ENCODE peak calls at places on chromosomes 4 and X, in six cellular contexts. Q, O, N, F, X and A are unnamed samples.
A peak's percentile ranks its signal among the peaks of the same experiment; 100 is the strongest.

GRCh38 chrX:54891573-54891972 is 29.1 kb upstream of the TRO start:
- DNase-seq in Q (peak; percentile 23), O (no peak), N (no peak), F (no peak), X (peak; percentile 42), A (no peak)

GRCh38 chr4:40462326-40462725 is 127.2 kb downstream of the CHRNA9 start:
- DNase-seq in Q (no peak), O (no peak), N (no peak), F (no peak), X (no peak), A (peak; percentile 35)

GRCh38 chr4:168541608-168541953 is 44.7 kb downstream of the PALLD start:
- DNase-seq in Q (peak; percentile 76), O (no peak), N (no peak), F (no peak), X (no peak), A (no peak)

GRCh38 chrX:40172169-40172979 is 74.6 kb upstream of the BCOR start:
- DNase-seq in Q (no peak), O (no peak), N (peak; percentile 89), F (peak; percentile 72), X (no peak), A (no peak)

GRCh38 chr4:8396762-8397406 is 43.6 kb downstream of the ACOX3 start:
- DNase-seq in Q (no peak), O (no peak), N (peak; percentile 69), F (no peak), X (no peak), A (no peak)

GRCh38 chr4:9765091-9765490 is 16.3 kb upstream of the DRD5 start:
- DNase-seq in Q (peak; percentile 31), O (peak; percentile 10), N (no peak), F (peak; percentile 39), X (peak; percentile 32), A (no peak)

GRCh38 chr4:27763830-27764525 is 903.3 kb downstream of the STIM2 start:
- DNase-seq in Q (no peak), O (no peak), N (no peak), F (no peak), X (no peak), A (no peak)

GRCh38 chrX:153857348-153857903 is 27.1 kb upstream of the PDZD4 start:
- DNase-seq in Q (no peak), O (no peak), N (no peak), F (no peak), X (no peak), A (no peak)

GRCh38 chrX:373641-374471 is 12.9 kb downstream of the PPP2R3B start:
- DNase-seq in Q (no peak), O (no peak), N (peak; percentile 74), F (no peak), X (no peak), A (no peak)

GRCh38 chrX:12898073-12898472 is 8.3 kb upstream of the TLR8 start:
- DNase-seq in Q (no peak), O (no peak), N (no peak), F (no peak), X (no peak), A (no peak)

GRCh38 chr4:76748649-76749048 is 149.3 kb downstream of the SOWAHB start:
- DNase-seq in Q (no peak), O (no peak), N (no peak), F (peak; percentile 57), X (peak; percentile 21), A (no peak)

GRCh38 chr4:82223715-82224114 is 150.1 kb downstream of the HNRNPD start:
- DNase-seq in Q (no peak), O (no peak), N (no peak), F (no peak), X (peak; percentile 15), A (no peak)

GRCh38 chr4:81565137-81565870 is 93.6 kb upstream of the RASGEF1B start:
- DNase-seq in Q (no peak), O (no peak), N (peak; percentile 80), F (peak; percentile 81), X (no peak), A (peak; percentile 55)

GRCh38 chr4:54495091-54495490 is 162.7 kb upstream of the KIT start:
- DNase-seq in Q (no peak), O (no peak), N (no peak), F (no peak), X (no peak), A (no peak)

GRCh38 chrX:1124531-1124930 is 87.9 kb downstream of the CRLF2 start:
- DNase-seq in Q (no peak), O (no peak), N (no peak), F (no peak), X (no peak), A (no peak)

GRCh38 chr4:86261634-86262033 is 98.2 kb downstream of the MAPK10 start:
- DNase-seq in Q (no peak), O (no peak), N (no peak), F (no peak), X (no peak), A (no peak)

GRCh38 chr4:10106421-10107039 is 10.1 kb downstream of the WDR1 start:
- DNase-seq in Q (peak; percentile 62), O (peak; percentile 76), N (peak; percentile 76), F (peak; percentile 54), X (no peak), A (peak; percentile 86)

GRCh38 chr4:121674191-121674590 is 22.6 kb downstream of the ANXA5 start:
- DNase-seq in Q (no peak), O (no peak), N (no peak), F (no peak), X (no peak), A (no peak)

GRCh38 chrX:47321978-47322377 is 48.4 kb upstream of the ZNF157 start:
- DNase-seq in Q (no peak), O (no peak), N (no peak), F (no peak), X (no peak), A (no peak)

GRCh38 chr4:64156253-64156652 is 253.0 kb downstream of the TECRL start:
- DNase-seq in Q (no peak), O (no peak), N (no peak), F (no peak), X (peak; percentile 19), A (no peak)

GRCh38 chr4:116016201-116016600 is 902.8 kb upstream of the NDST4 start:
- DNase-seq in Q (peak; percentile 18), O (no peak), N (no peak), F (peak; percentile 81), X (peak; percentile 54), A (peak; percentile 56)

GRCh38 chr4:177441061-177441802 is 1.0 kb downstream of the AGA start:
- DNase-seq in Q (no peak), O (peak; percentile 7), N (no peak), F (no peak), X (peak; percentile 44), A (no peak)

GRCh38 chrX:19121898-19122640 is at the start of gene ADGRG2:
- DNase-seq in Q (no peak), O (no peak), N (peak; percentile 79), F (peak; percentile 56), X (no peak), A (no peak)

GRCh38 chrX:8913665-8914409 is 112.7 kb upstream of the FAM9A start:
- DNase-seq in Q (no peak), O (no peak), N (no peak), F (no peak), X (no peak), A (peak; percentile 26)

GRCh38 chr4:138275946-138276621 is 33.9 kb upstream of the SLC7A11 start:
- DNase-seq in Q (no peak), O (no peak), N (no peak), F (no peak), X (no peak), A (no peak)

GRCh38 chr4:151091047-151091446 is 8.4 kb upstream of the RPS3A start:
- DNase-seq in Q (no peak), O (no peak), N (no peak), F (no peak), X (no peak), A (no peak)

GRCh38 chr4:138405934-138406567 is 163.9 kb upstream of the SLC7A11 start:
- DNase-seq in Q (no peak), O (no peak), N (no peak), F (no peak), X (no peak), A (no peak)

GRCh38 chr4:123651536-123652175 is 255.1 kb downstream of the SPRY1 start:
- DNase-seq in Q (no peak), O (no peak), N (no peak), F (no peak), X (no peak), A (no peak)
- H3K27ac ChIP-seq in Q (no peak overlapping the region), O (peak overlapping the region; percentile 91), N (no peak overlapping the region), F (peak overlapping the region; percentile 83), X (no peak overlapping the region), A (peak overlapping the region; percentile 74)

GRCh38 chr4:2413821-2414610 is 4.4 kb downstream of the ZFYVE28 start:
- DNase-seq in Q (no peak), O (no peak), N (peak; percentile 64), F (peak; percentile 38), X (peak; percentile 56), A (no peak)

GRCh38 chr4:2412534-2412884 is 5.9 kb downstream of the ZFYVE28 start:
- DNase-seq in Q (no peak), O (no peak), N (peak; percentile 4), F (peak; percentile 40), X (peak; percentile 72), A (no peak)

GRCh38 chr4:2415213-2415612 is 3.2 kb downstream of the ZFYVE28 start:
- DNase-seq in Q (no peak), O (no peak), N (peak; percentile 3), F (no peak), X (no peak), A (no peak)

GRCh38 chr4:2411786-2412510 is 6.5 kb downstream of the ZFYVE28 start:
- DNase-seq in Q (no peak), O (no peak), N (peak; percentile 35), F (no peak), X (no peak), A (no peak)

GRCh38 chr4:2412885-2413716 is 5.3 kb downstream of the ZFYVE28 start:
- DNase-seq in Q (peak; percentile 88), O (peak; percentile 68), N (peak; percentile 94), F (peak; percentile 90), X (peak; percentile 99), A (peak; percentile 67)
- TF ChIP-seq CTCF in Q (peak; percentile 71), O (peak; percentile 78), N (peak; percentile 15), F (peak; percentile 53), X (peak; percentile 46), A (no peak)

GRCh38 chrX:134546187-134546586 is 86.2 kb downstream of the HPRT1 start:
- DNase-seq in Q (no peak), O (no peak), N (no peak), F (no peak), X (no peak), A (no peak)

GRCh38 chrX:134547047-134547679 is 87.2 kb downstream of the HPRT1 start:
- DNase-seq in Q (no peak), O (no peak), N (no peak), F (no peak), X (no peak), A (no peak)

GRCh38 chrX:134551365-134552095 is 91.6 kb downstream of the HPRT1 start:
- DNase-seq in Q (no peak), O (no peak), N (no peak), F (no peak), X (no peak), A (no peak)

GRCh38 chrX:134548257-134548732 is 88.3 kb downstream of the HPRT1 start:
- DNase-seq in Q (no peak), O (no peak), N (no peak), F (no peak), X (peak; percentile 26), A (no peak)

GRCh38 chrX:134548844-134549205 is 88.9 kb downstream of the HPRT1 start:
- DNase-seq in Q (no peak), O (no peak), N (no peak), F (no peak), X (no peak), A (no peak)
- H3K27ac ChIP-seq in Q (peak overlapping the region; percentile 35), O (peak overlapping the region; percentile 78), N (peak overlapping the region; percentile 84), F (peak overlapping the region; percentile 84), X (peak overlapping the region; percentile 76), A (peak overlapping the region; percentile 14)

GRCh38 chr4:37982736-37983135 is 22.5 kb downstream of the PTTG2 start:
- DNase-seq in Q (no peak), O (no peak), N (no peak), F (no peak), X (no peak), A (no peak)
- TF ChIP-seq CTCF in Q (no peak), O (no peak), N (no peak), F (no peak), X (no peak), A (no peak)